ENCODE peak calls at places on chromosomes 1 and 21, in six cellular contexts. K is GOT3; Q is CD8-positive, alpha-beta T cell; O is GM12865; A is NCI-H510A treated with DMSO at 0.1 percent for 48 hours; G is breast epithelium. X is an unnamed sample.

GRCh38 chr1:226973898-226974543 is 33.9 kb downstream of the COQ8A start:
- DNase-seq in O (no peak), G (peak), A (no peak), Q (no peak), K (no peak), X (no peak)

GRCh38 chr21:39155578-39155977 is 27.7 kb downstream of the PSMG1 start:
- DNase-seq in G (no peak), O (no peak), A (no peak), K (no peak), Q (no peak), X (no peak)

GRCh38 chr1:91732291-91732953 is 153.5 kb downstream of the TGFBR3 start:
- DNase-seq in Q (peak), K (no peak), O (peak), A (peak), G (peak), X (no peak)

GRCh38 chr1:26697441-26697977 is 1.7 kb downstream of the ARID1A start:
- DNase-seq in O (peak), K (no peak), A (no peak), G (no peak), Q (peak), X (no peak)

GRCh38 chr1:153422450-153423068 is 6.2 kb downstream of the S100A7A start:
- DNase-seq in A (no peak), Q (peak), G (no peak), O (peak), K (no peak), X (peak)

GRCh38 chr1:206080421-206080820 is 27.4 kb downstream of the RHEX start:
- DNase-seq in A (no peak), O (no peak), G (no peak), K (no peak), Q (no peak), X (no peak)

GRCh38 chr1:107782192-107782845 is 182.7 kb downstream of the VAV3 start:
- DNase-seq in A (peak), G (no peak), K (no peak), Q (no peak), O (peak), X (peak)

GRCh38 chr1:172742599-172743500 is 83.9 kb downstream of the FASLG start:
- DNase-seq in G (no peak), Q (no peak), K (no peak), A (peak), O (peak), X (no peak)

GRCh38 chr1:54253480-54253879 is 53.5 kb downstream of the MRPL37 start:
- DNase-seq in G (no peak), O (no peak), Q (no peak), K (peak), A (no peak), X (peak)

GRCh38 chr1:22212400-22213233 is 69.7 kb upstream of the WNT4 start:
- DNase-seq in A (no peak), K (no peak), O (no peak), G (no peak), Q (no peak), X (no peak)

GRCh38 chr1:24364605-24364974 is 45.4 kb downstream of the GRHL3 start:
- DNase-seq in O (no peak), G (no peak), A (no peak), K (no peak), Q (no peak), X (no peak)

GRCh38 chr1:205309741-205310140 is 11.8 kb downstream of the NUAK2 start:
- DNase-seq in G (no peak), Q (no peak), O (no peak), K (no peak), A (no peak), X (no peak)

GRCh38 chr1:213374369-213374768 is 323.3 kb downstream of the RPS6KC1 start:
- DNase-seq in Q (peak), A (peak), G (peak), O (peak), K (no peak), X (no peak)

GRCh38 chr21:45034556-45035476 is 39.6 kb upstream of the ADARB1 start:
- DNase-seq in Q (no peak), K (no peak), A (no peak), O (no peak), G (no peak), X (no peak)

GRCh38 chr1:228540161-228540917 is 53.2 kb downstream of the RNF187 start:
- DNase-seq in Q (no peak), K (no peak), A (no peak), O (no peak), G (peak), X (no peak)

GRCh38 chr1:195867638-195868037 is 740.6 kb downstream of the KCNT2 start:
- DNase-seq in A (no peak), Q (no peak), G (no peak), K (no peak), O (no peak), X (no peak)

GRCh38 chr21:25977068-25977611 is 193.4 kb downstream of the APP start:
- DNase-seq in O (no peak), G (no peak), K (no peak), Q (no peak), A (no peak), X (no peak)

GRCh38 chr1:41322835-41323234 is 38.4 kb upstream of the FOXO6 start:
- DNase-seq in O (peak), Q (no peak), G (peak), K (no peak), A (peak), X (no peak)

GRCh38 chr1:30427545-30427944 is 295.8 kb downstream of the MATN1 start:
- DNase-seq in A (no peak), Q (no peak), O (no peak), K (no peak), G (no peak), X (no peak)

GRCh38 chr1:112285808-112286207 is 110.2 kb upstream of the CTTNBP2NL start:
- DNase-seq in Q (no peak), O (no peak), G (no peak), A (no peak), K (no peak), X (no peak)

GRCh38 chr21:39055167-39055767 is 128.0 kb downstream of the PSMG1 start:
- DNase-seq in Q (no peak), G (no peak), O (no peak), K (no peak), A (no peak), X (no peak)

GRCh38 chr1:18852501-18852900 is 7.0 kb downstream of the TAS1R2 start:
- DNase-seq in A (no peak), Q (no peak), K (no peak), O (no peak), G (no peak), X (no peak)

GRCh38 chr1:99677416-99677815 is 31.5 kb downstream of the PALMD start:
- DNase-seq in G (no peak), K (no peak), Q (no peak), A (no peak), O (no peak), X (no peak)

GRCh38 chr1:212677573-212677972 is 22.1 kb downstream of the BATF3 start:
- DNase-seq in Q (no peak), A (no peak), K (no peak), G (no peak), O (no peak), X (no peak)

GRCh38 chr21:34715518-34715917 is 46.7 kb downstream of the CLIC6 start:
- DNase-seq in K (no peak), G (no peak), O (peak), A (no peak), Q (no peak), X (no peak)

X was measured in tibial nerve.